ENCODE peak calls at places on chromosome 11, in six cellular contexts. One of them, this sample, is unnamed.

GRCh38 chr11:123046473-123047264 is 15.3 kb downstream of the HSPA8 start:
- DNase-seq in NCI-H1930: no peak
- DNase-seq in GM20000: no peak
- DNase-seq in activated CD4-positive, CD25-positive, alpha-beta regulatory T cell: no peak
- DNase-seq in RWPE1: no peak
- DNase-seq in OCI-M1: peak
- DNase-seq in this sample: no peak

GRCh38 chr11:76209671-76209955 is 3.3 kb upstream of the WNT11 start:
- DNase-seq in NCI-H1930: no peak
- DNase-seq in GM20000: no peak
- DNase-seq in activated CD4-positive, CD25-positive, alpha-beta regulatory T cell: no peak
- DNase-seq in RWPE1: no peak
- DNase-seq in OCI-M1: peak
- DNase-seq in this sample: no peak

GRCh38 chr11:2911088-2912037 is 17.9 kb downstream of the PHLDA2 start:
- DNase-seq in NCI-H1930: no peak
- DNase-seq in GM20000: peak
- DNase-seq in activated CD4-positive, CD25-positive, alpha-beta regulatory T cell: no peak
- DNase-seq in RWPE1: peak
- DNase-seq in OCI-M1: no peak
- DNase-seq in this sample: no peak

GRCh38 chr11:10680956-10681487 is 12.5 kb downstream of the IRAG1 start:
- DNase-seq in NCI-H1930: no peak
- DNase-seq in GM20000: no peak
- DNase-seq in activated CD4-positive, CD25-positive, alpha-beta regulatory T cell: no peak
- DNase-seq in RWPE1: no peak
- DNase-seq in OCI-M1: no peak
- DNase-seq in this sample: no peak

GRCh38 chr11:129972596-129972995 is 30.0 kb downstream of the PRDM10 start:
- DNase-seq in NCI-H1930: no peak
- DNase-seq in GM20000: no peak
- DNase-seq in activated CD4-positive, CD25-positive, alpha-beta regulatory T cell: no peak
- DNase-seq in RWPE1: no peak
- DNase-seq in OCI-M1: no peak
- DNase-seq in this sample: no peak

GRCh38 chr11:95067042-95067827 is 516 bp downstream of the SRSF8 start:
- DNase-seq in NCI-H1930: peak
- DNase-seq in GM20000: peak
- DNase-seq in activated CD4-positive, CD25-positive, alpha-beta regulatory T cell: peak
- DNase-seq in RWPE1: peak
- DNase-seq in OCI-M1: peak
- DNase-seq in this sample: peak

GRCh38 chr11:125165664-125166346 is 1.3 kb downstream of the PKNOX2 start:
- DNase-seq in NCI-H1930: no peak
- DNase-seq in GM20000: peak
- DNase-seq in activated CD4-positive, CD25-positive, alpha-beta regulatory T cell: no peak
- DNase-seq in RWPE1: peak
- DNase-seq in OCI-M1: no peak
- DNase-seq in this sample: no peak

GRCh38 chr11:6438979-6439571 is 1.7 kb downstream of the HPX start:
- DNase-seq in NCI-H1930: peak
- DNase-seq in GM20000: no peak
- DNase-seq in activated CD4-positive, CD25-positive, alpha-beta regulatory T cell: no peak
- DNase-seq in RWPE1: peak
- DNase-seq in OCI-M1: peak
- DNase-seq in this sample: peak

GRCh38 chr11:4851033-4851432 is 2.0 kb upstream of the OR51S1 start:
- DNase-seq in NCI-H1930: no peak
- DNase-seq in GM20000: no peak
- DNase-seq in activated CD4-positive, CD25-positive, alpha-beta regulatory T cell: no peak
- DNase-seq in RWPE1: no peak
- DNase-seq in OCI-M1: peak
- DNase-seq in this sample: no peak

GRCh38 chr11:62108971-62109391 is 14.8 kb upstream of the INCENP start:
- DNase-seq in NCI-H1930: no peak
- DNase-seq in GM20000: no peak
- DNase-seq in activated CD4-positive, CD25-positive, alpha-beta regulatory T cell: no peak
- DNase-seq in RWPE1: peak
- DNase-seq in OCI-M1: peak
- DNase-seq in this sample: no peak

GRCh38 chr11:69951821-69952590 is 126.1 kb upstream of the ANO1 start:
- DNase-seq in NCI-H1930: no peak
- DNase-seq in GM20000: no peak
- DNase-seq in activated CD4-positive, CD25-positive, alpha-beta regulatory T cell: no peak
- DNase-seq in RWPE1: no peak
- DNase-seq in OCI-M1: no peak
- DNase-seq in this sample: no peak

GRCh38 chr11:74611369-74611861 is 19.0 kb downstream of the POLD3 start:
- DNase-seq in NCI-H1930: no peak
- DNase-seq in GM20000: peak
- DNase-seq in activated CD4-positive, CD25-positive, alpha-beta regulatory T cell: no peak
- DNase-seq in RWPE1: peak
- DNase-seq in OCI-M1: peak
- DNase-seq in this sample: no peak

GRCh38 chr11:1399386-1400167 is 9.8 kb downstream of the BRSK2 start:
- DNase-seq in NCI-H1930: no peak
- DNase-seq in GM20000: no peak
- DNase-seq in activated CD4-positive, CD25-positive, alpha-beta regulatory T cell: no peak
- DNase-seq in RWPE1: no peak
- DNase-seq in OCI-M1: no peak
- DNase-seq in this sample: no peak

GRCh38 chr11:124150684-124151083 is 32.5 kb upstream of the OR10D3 start:
- DNase-seq in NCI-H1930: no peak
- DNase-seq in GM20000: no peak
- DNase-seq in activated CD4-positive, CD25-positive, alpha-beta regulatory T cell: no peak
- DNase-seq in RWPE1: no peak
- DNase-seq in OCI-M1: peak
- DNase-seq in this sample: no peak

GRCh38 chr11:88384004-88384677 is 46.6 kb upstream of the CTSC start:
- DNase-seq in NCI-H1930: no peak
- DNase-seq in GM20000: no peak
- DNase-seq in activated CD4-positive, CD25-positive, alpha-beta regulatory T cell: no peak
- DNase-seq in RWPE1: peak
- DNase-seq in OCI-M1: no peak
- DNase-seq in this sample: no peak

GRCh38 chr11:70404244-70404643 is 5.9 kb downstream of the CTTN start:
- DNase-seq in NCI-H1930: no peak
- DNase-seq in GM20000: no peak
- DNase-seq in activated CD4-positive, CD25-positive, alpha-beta regulatory T cell: no peak
- DNase-seq in RWPE1: no peak
- DNase-seq in OCI-M1: no peak
- DNase-seq in this sample: no peak

GRCh38 chr11:5553347-5553746 is 5.0 kb upstream of the OR52H1 start:
- DNase-seq in NCI-H1930: no peak
- DNase-seq in GM20000: no peak
- DNase-seq in activated CD4-positive, CD25-positive, alpha-beta regulatory T cell: no peak
- DNase-seq in RWPE1: no peak
- DNase-seq in OCI-M1: peak
- DNase-seq in this sample: no peak

GRCh38 chr11:11036185-11037161 is 178.6 kb upstream of the ZBED5 start:
- DNase-seq in NCI-H1930: peak
- DNase-seq in GM20000: peak
- DNase-seq in activated CD4-positive, CD25-positive, alpha-beta regulatory T cell: peak
- DNase-seq in RWPE1: peak
- DNase-seq in OCI-M1: peak
- DNase-seq in this sample: peak

GRCh38 chr11:68552542-68552941 is 92.0 kb downstream of the PPP6R3 start:
- DNase-seq in NCI-H1930: no peak
- DNase-seq in GM20000: no peak
- DNase-seq in activated CD4-positive, CD25-positive, alpha-beta regulatory T cell: no peak
- DNase-seq in RWPE1: no peak
- DNase-seq in OCI-M1: no peak
- DNase-seq in this sample: no peak

GRCh38 chr11:66363805-66364535 is 7.6 kb downstream of the SLC29A2 start:
- DNase-seq in NCI-H1930: peak
- DNase-seq in GM20000: peak
- DNase-seq in activated CD4-positive, CD25-positive, alpha-beta regulatory T cell: peak
- DNase-seq in RWPE1: no peak
- DNase-seq in OCI-M1: peak
- DNase-seq in this sample: no peak

GRCh38 chr11:47414685-47415070 is 6.3 kb downstream of the SLC39A13 start:
- DNase-seq in NCI-H1930: no peak
- DNase-seq in GM20000: no peak
- DNase-seq in activated CD4-positive, CD25-positive, alpha-beta regulatory T cell: no peak
- DNase-seq in RWPE1: no peak
- DNase-seq in OCI-M1: no peak
- DNase-seq in this sample: no peak

GRCh38 chr11:126132319-126132718 is 69.7 kb upstream of the CDON start:
- DNase-seq in NCI-H1930: no peak
- DNase-seq in GM20000: no peak
- DNase-seq in activated CD4-positive, CD25-positive, alpha-beta regulatory T cell: no peak
- DNase-seq in RWPE1: peak
- DNase-seq in OCI-M1: no peak
- DNase-seq in this sample: no peak

GRCh38 chr11:20353829-20354434 is 9.6 kb upstream of the HTATIP2 start:
- DNase-seq in NCI-H1930: peak
- DNase-seq in GM20000: peak
- DNase-seq in activated CD4-positive, CD25-positive, alpha-beta regulatory T cell: no peak
- DNase-seq in RWPE1: peak
- DNase-seq in OCI-M1: peak
- DNase-seq in this sample: no peak

GRCh38 chr11:119639642-119640205 is 89.3 kb downstream of the NECTIN1 start:
- DNase-seq in NCI-H1930: no peak
- DNase-seq in GM20000: no peak
- DNase-seq in activated CD4-positive, CD25-positive, alpha-beta regulatory T cell: no peak
- DNase-seq in RWPE1: no peak
- DNase-seq in OCI-M1: no peak
- DNase-seq in this sample: no peak

GRCh38 chr11:73189723-73190556 is 28.1 kb upstream of the P2RY2 start:
- DNase-seq in NCI-H1930: peak
- DNase-seq in GM20000: no peak
- DNase-seq in activated CD4-positive, CD25-positive, alpha-beta regulatory T cell: no peak
- DNase-seq in RWPE1: no peak
- DNase-seq in OCI-M1: no peak
- DNase-seq in this sample: no peak

GRCh38 chr11:65547446-65548125 is 10.6 kb downstream of the LTBP3 start:
- DNase-seq in NCI-H1930: no peak
- DNase-seq in GM20000: no peak
- DNase-seq in activated CD4-positive, CD25-positive, alpha-beta regulatory T cell: no peak
- DNase-seq in RWPE1: no peak
- DNase-seq in OCI-M1: no peak
- DNase-seq in this sample: no peak

GRCh38 chr11:587978-588380 is 11.7 kb downstream of the PHRF1 start:
- DNase-seq in NCI-H1930: no peak
- DNase-seq in GM20000: no peak
- DNase-seq in activated CD4-positive, CD25-positive, alpha-beta regulatory T cell: peak
- DNase-seq in RWPE1: no peak
- DNase-seq in OCI-M1: no peak
- DNase-seq in this sample: no peak

GRCh38 chr11:118229274-118229847 is 4.5 kb upstream of the JAML start:
- DNase-seq in NCI-H1930: no peak
- DNase-seq in GM20000: no peak
- DNase-seq in activated CD4-positive, CD25-positive, alpha-beta regulatory T cell: no peak
- DNase-seq in RWPE1: no peak
- DNase-seq in OCI-M1: peak
- DNase-seq in this sample: no peak

This sample was measured in iPS DF 19.7.